ENCODE peak calls at places on chromosomes 3 and 15, in eight cellular contexts. V is GM23248, I is upper lobe of right lung, P is GM23338, A is MM.1S, J is A549, B is stomach, Z is BJ. T is an unnamed sample.

GRCh38 chr3:108862865-108863798 is 40.5 kb downstream of the TRAT1 start:
- DNase-seq in A (peak), B (no peak), I (no peak), Z (no peak), V (peak), J (peak), P (no peak), T (peak)

GRCh38 chr15:22893881-22894280 is 55.4 kb downstream of the NIPA2 start:
- DNase-seq in Z (no peak), B (no peak), A (no peak), P (peak), V (no peak), J (no peak), I (no peak), T (no peak)

GRCh38 chr3:141191097-141191749 is 40.4 kb upstream of the PXYLP1 start:
- DNase-seq in P (no peak), B (no peak), V (peak), I (no peak), Z (no peak), A (no peak), J (no peak), T (no peak)

GRCh38 chr15:40379853-40380252 is 2.7 kb upstream of the KNSTRN start:
- DNase-seq in A (no peak), B (peak), J (peak), P (no peak), V (peak), Z (peak), I (peak), T (peak)

GRCh38 chr15:31024979-31025378 is 33.6 kb upstream of the MTMR10 start:
- DNase-seq in Z (peak), P (no peak), J (no peak), V (peak), I (no peak), B (no peak), A (no peak), T (no peak)

GRCh38 chr3:8455451-8456117 is 46.0 kb upstream of the LMCD1 start:
- DNase-seq in A (no peak), J (no peak), B (no peak), I (no peak), P (no peak), Z (no peak), V (no peak), T (no peak)

GRCh38 chr15:69289312-69290146 is 9.2 kb upstream of the PAQR5 start:
- DNase-seq in V (no peak), J (no peak), Z (no peak), B (no peak), I (peak), A (no peak), P (no peak), T (no peak)

GRCh38 chr3:151199569-151200438 is 3.2 kb downstream of the GPR171 start:
- DNase-seq in B (no peak), V (no peak), Z (no peak), I (no peak), P (no peak), A (no peak), J (no peak), T (no peak)

GRCh38 chr3:50303038-50303815 is at the start of gene HYAL1:
- DNase-seq in A (no peak), V (no peak), Z (no peak), B (peak), P (peak), I (peak), J (peak), T (no peak)

GRCh38 chr3:31369637-31370036 is 163.1 kb upstream of the STT3B start:
- DNase-seq in Z (no peak), A (no peak), J (peak), P (no peak), V (peak), B (no peak), I (no peak), T (no peak)

GRCh38 chr3:69543080-69543429 is 157.2 kb upstream of the FRMD4B start:
- DNase-seq in I (no peak), Z (no peak), V (no peak), B (no peak), P (no peak), A (no peak), J (no peak), T (no peak)

GRCh38 chr3:104245241-104245640 is 1121.5 kb upstream of the ALCAM start:
- DNase-seq in B (no peak), A (no peak), V (no peak), I (no peak), P (no peak), J (no peak), Z (no peak), T (no peak)

GRCh38 chr3:148975277-148975676 is 16.1 kb upstream of the GYG1 start:
- DNase-seq in J (peak), P (no peak), V (no peak), A (no peak), I (no peak), Z (no peak), B (no peak), T (peak)

GRCh38 chr15:73685561-73685960 is 1.4 kb downstream of the CD276 start:
- DNase-seq in A (no peak), P (no peak), J (no peak), V (peak), B (no peak), Z (no peak), I (no peak), T (no peak)

GRCh38 chr3:197792019-197792647 is 1.1 kb downstream of the LRCH3 start:
- DNase-seq in J (no peak), P (no peak), I (no peak), B (no peak), Z (no peak), V (peak), A (no peak), T (no peak)

GRCh38 chr3:130963878-130964277 is 62.7 kb downstream of the ASTE1 start:
- DNase-seq in J (peak), Z (peak), P (peak), V (peak), B (no peak), A (no peak), I (no peak), T (peak)

GRCh38 chr15:92034227-92034626 is 180.7 kb downstream of the SLCO3A1 start:
- DNase-seq in P (no peak), V (peak), B (no peak), Z (no peak), I (no peak), A (no peak), J (no peak), T (peak)

GRCh38 chr3:7924228-7924627 is 577.4 kb upstream of the LMCD1 start:
- DNase-seq in Z (no peak), V (no peak), P (no peak), B (no peak), J (no peak), A (no peak), I (no peak), T (no peak)

GRCh38 chr3:153169793-153170386 is 7.9 kb downstream of the RAP2B start:
- DNase-seq in B (no peak), A (no peak), P (no peak), J (no peak), Z (no peak), I (no peak), V (peak), T (no peak)

GRCh38 chr15:51267714-51268105 is 70.7 kb downstream of the CYP19A1 start:
- DNase-seq in A (no peak), P (peak), B (no peak), J (no peak), V (peak), I (no peak), Z (no peak), T (peak)

GRCh38 chr3:9156604-9157003 is 92.8 kb downstream of the SRGAP3 start:
- DNase-seq in J (no peak), A (no peak), B (no peak), V (no peak), Z (no peak), P (no peak), I (no peak), T (no peak)

GRCh38 chr15:29223640-29224039 is 46.0 kb downstream of the NSMCE3 start:
- DNase-seq in V (no peak), B (no peak), J (no peak), A (no peak), P (no peak), Z (no peak), I (no peak), T (no peak)

GRCh38 chr3:149455989-149456388 is 18.5 kb upstream of the TM4SF4 start:
- DNase-seq in J (no peak), P (no peak), A (no peak), B (no peak), Z (no peak), V (no peak), I (no peak), T (no peak)

GRCh38 chr15:32970847-32971246 is 223.7 kb downstream of the FMN1 start:
- DNase-seq in J (no peak), A (no peak), Z (no peak), P (no peak), B (no peak), I (peak), V (no peak), T (no peak)

GRCh38 chr3:104547040-104547439 is 819.7 kb upstream of the ALCAM start:
- DNase-seq in A (no peak), V (no peak), Z (no peak), B (no peak), P (peak), J (no peak), I (no peak), T (no peak)

GRCh38 chr3:15229262-15229661 is 23.2 kb downstream of the CAPN7 start:
- DNase-seq in B (no peak), J (no peak), V (no peak), Z (no peak), A (no peak), P (no peak), I (no peak), T (no peak)

GRCh38 chr3:23840521-23840920 is 34.8 kb downstream of the UBE2E1 start:
- DNase-seq in B (no peak), A (no peak), V (no peak), P (no peak), I (no peak), J (no peak), Z (no peak), T (no peak)

GRCh38 chr3:331881-332280 is 135.3 kb downstream of the CHL1 start:
- DNase-seq in B (no peak), P (no peak), V (no peak), J (no peak), I (no peak), A (no peak), Z (no peak), T (no peak)

GRCh38 chr3:339346-339745 is 142.8 kb downstream of the CHL1 start:
- DNase-seq in V (no peak), I (no peak), A (no peak), Z (no peak), J (no peak), P (peak), B (no peak), T (no peak)

GRCh38 chr3:330494-331115 is 134.0 kb downstream of the CHL1 start:
- DNase-seq in J (no peak), I (no peak), P (no peak), V (no peak), Z (no peak), A (no peak), B (no peak), T (no peak)

GRCh38 chr3:335250-335649 is 138.7 kb downstream of the CHL1 start:
- DNase-seq in A (no peak), P (no peak), B (no peak), V (no peak), I (no peak), J (no peak), Z (no peak), T (no peak)
- H3K4me3 ChIP-seq in A (no peak), P (no peak), B (no peak), V (no peak), I (no peak), J (no peak), Z (no peak), T (no peak)

DNA sequence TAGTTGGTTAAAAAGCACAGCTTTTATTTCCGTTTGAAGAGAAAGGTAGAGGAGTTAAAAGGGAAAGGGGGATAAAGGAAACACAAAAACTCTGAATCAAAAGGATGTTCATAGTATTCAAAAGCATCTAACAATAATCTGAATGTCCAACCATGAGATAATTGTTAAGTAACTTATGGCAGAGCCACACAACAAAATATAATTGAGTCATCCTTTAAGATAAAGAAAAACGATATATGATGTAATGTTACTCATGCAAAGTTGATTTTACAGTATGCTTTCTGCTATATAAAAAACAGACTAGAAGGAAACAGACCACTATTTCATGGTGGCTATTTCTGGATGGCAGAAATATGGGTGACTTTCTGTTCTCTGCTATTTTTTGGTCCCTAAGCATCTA is 3.9 kb downstream of the XPC start:
- DNase-seq in I (no peak), V (peak), B (no peak), A (no peak), Z (no peak), P (no peak), J (no peak), T (no peak)
- H3K4me3 ChIP-seq in I (no peak), V (peak), B (no peak), A (no peak), Z (no peak), P (no peak), J (no peak), T (no peak)

GRCh38 chr3:194689493-194689901 is 3.8 kb downstream of the FAM43A start:
- DNase-seq in J (no peak), A (no peak), P (no peak), Z (no peak), I (no peak), B (peak), V (peak), T (peak)

GRCh38 chr3:194690501-194691372 is 5.1 kb downstream of the FAM43A start:
- DNase-seq in A (no peak), I (no peak), P (no peak), J (no peak), Z (no peak), V (no peak), B (peak), T (peak)

GRCh38 chr3:194687638-194688206 is 2.0 kb downstream of the FAM43A start:
- DNase-seq in I (peak), J (peak), P (peak), V (peak), A (peak), Z (no peak), B (peak), T (peak)

GRCh38 chr3:194688207-194688711 is 2.6 kb downstream of the FAM43A start:
- DNase-seq in Z (no peak), J (no peak), P (peak), B (peak), I (peak), V (peak), A (peak), T (peak)

GRCh38 chr3:194688946-194689345 is 3.3 kb downstream of the FAM43A start:
- DNase-seq in P (no peak), A (no peak), J (no peak), V (no peak), B (peak), I (no peak), Z (no peak), T (no peak)
- H3K4me3 ChIP-seq in P (peak), A (no peak), J (no peak), V (peak), B (no peak), I (peak), Z (peak), T (peak)

GRCh38 chr3:63047068-63047467 is 171.9 kb upstream of the CADPS start:
- DNase-seq in I (no peak), A (no peak), Z (no peak), P (peak), B (no peak), J (no peak), V (no peak), T (no peak)

GRCh38 chr3:63046580-63046979 is 171.4 kb upstream of the CADPS start:
- DNase-seq in B (no peak), V (no peak), I (no peak), Z (no peak), P (no peak), J (no peak), A (no peak), T (no peak)

GRCh38 chr3:63048365-63048764 is 173.1 kb upstream of the CADPS start:
- DNase-seq in A (no peak), B (no peak), P (no peak), Z (no peak), I (no peak), J (no peak), V (peak), T (no peak)

GRCh38 chr3:63050548-63050947 is 175.3 kb upstream of the CADPS start:
- DNase-seq in B (no peak), A (no peak), P (no peak), Z (no peak), V (peak), I (no peak), J (no peak), T (no peak)

GRCh38 chr3:63048927-63049326 is 173.7 kb upstream of the CADPS start:
- DNase-seq in B (no peak), A (no peak), V (no peak), J (no peak), P (no peak), Z (no peak), I (no peak), T (no peak)
- H3K4me3 ChIP-seq in B (no peak), A (no peak), V (no peak), J (no peak), P (no peak), Z (no peak), I (no peak), T (no peak)

GRCh38 chr15:89018235-89018634 is 70.0 kb upstream of the ABHD2 start:
- DNase-seq in B (no peak), Z (no peak), P (no peak), A (no peak), I (peak), V (peak), J (no peak), T (peak)

GRCh38 chr15:89015412-89016097 is 72.7 kb upstream of the ABHD2 start:
- DNase-seq in I (no peak), Z (no peak), P (no peak), J (no peak), V (no peak), B (no peak), A (no peak), T (no peak)

GRCh38 chr15:89017370-89018066 is 70.7 kb upstream of the ABHD2 start:
- DNase-seq in V (peak), Z (no peak), P (peak), I (peak), J (peak), B (peak), A (peak), T (peak)

GRCh38 chr15:89019436-89019835 is 68.8 kb upstream of the ABHD2 start:
- DNase-seq in V (no peak), B (no peak), P (no peak), I (no peak), J (no peak), A (peak), Z (no peak), T (no peak)

GRCh38 chr15:89016549-89017041 is 71.7 kb upstream of the ABHD2 start:
- DNase-seq in I (peak), B (no peak), V (peak), A (no peak), Z (no peak), P (no peak), J (no peak), T (peak)
- H3K4me3 ChIP-seq in I (no peak), B (no peak), V (no peak), A (no peak), Z (no peak), P (no peak), J (no peak), T (no peak)

GRCh38 chr3:127920738-127921137 is 5.7 kb downstream of the KBTBD12 start:
- DNase-seq in V (no peak), J (no peak), Z (no peak), A (no peak), P (no peak), B (no peak), I (no peak), T (no peak)

GRCh38 chr3:127914584-127914983 is 448 bp upstream of the KBTBD12 start:
- DNase-seq in P (no peak), I (no peak), A (no peak), Z (no peak), V (peak), J (no peak), B (no peak), T (no peak)

GRCh38 chr3:127915937-127916480 is 977 bp downstream of the KBTBD12 start:
- DNase-seq in Z (no peak), V (peak), A (no peak), B (no peak), I (no peak), P (no peak), J (no peak), T (no peak)

GRCh38 chr3:127911421-127911931 is 3.6 kb upstream of the KBTBD12 start:
- DNase-seq in P (no peak), B (peak), Z (peak), J (no peak), I (no peak), A (no peak), V (peak), T (peak)

DNA sequence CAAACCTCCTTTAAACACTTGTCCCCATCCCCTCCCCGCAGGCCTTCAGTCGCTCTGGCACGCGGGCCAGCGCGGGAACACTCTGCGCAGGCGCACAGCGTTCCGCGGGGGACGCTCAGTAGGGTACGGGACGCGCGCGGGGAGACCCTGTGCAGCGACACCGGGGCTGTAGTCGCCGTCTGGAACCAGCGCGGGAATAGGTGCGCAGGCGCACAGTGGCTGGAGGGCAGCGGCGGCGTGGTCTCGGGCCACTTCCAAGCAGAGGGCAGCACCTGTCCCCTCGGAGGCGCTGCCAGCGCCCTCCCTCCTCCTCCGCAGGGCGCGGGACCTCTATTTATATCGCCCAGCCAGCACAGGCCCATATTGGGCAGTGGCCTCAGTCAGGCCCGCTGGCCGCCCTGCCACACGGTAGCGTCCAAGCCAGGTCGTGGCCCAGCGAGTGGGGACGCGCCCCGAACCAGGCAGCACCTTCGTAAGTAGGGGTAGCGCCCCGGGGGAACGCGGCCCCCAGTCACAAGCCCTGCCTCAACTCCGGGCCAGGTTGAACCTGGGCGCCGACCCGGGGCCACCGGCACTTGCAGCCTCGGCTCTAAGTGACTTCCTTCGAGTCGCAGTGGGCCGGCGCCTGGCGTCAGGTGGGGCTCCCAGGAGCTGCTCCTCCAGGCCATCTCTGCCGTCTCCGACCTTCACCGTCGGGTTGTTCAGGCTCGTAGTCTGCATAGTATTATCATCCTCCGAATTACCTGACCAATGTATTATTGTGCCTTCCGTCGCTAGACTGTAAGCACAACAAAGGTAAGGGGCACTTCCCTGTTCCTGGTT is at the start of gene KBTBD12:
- DNase-seq in A (no peak), J (no peak), B (peak), P (peak), I (peak), Z (no peak), V (peak), T (peak)
- H3K4me3 ChIP-seq in A (no peak), J (no peak), B (peak), P (peak), I (peak), Z (peak), V (peak), T (peak)

GRCh38 chr3:26621176-26621575 is 1.4 kb upstream of the LRRC3B start:
- DNase-seq in B (no peak), A (no peak), I (no peak), P (no peak), J (no peak), Z (no peak), V (no peak), T (no peak)
- H3K4me3 ChIP-seq in B (no peak), A (no peak), I (no peak), P (peak), J (no peak), Z (no peak), V (no peak), T (no peak)

T was measured in MG63.